ENCODE peak calls at places on chromosomes 4 and X, in five cellular contexts. One of them, this sample, is unnamed.

GRCh38 chr4:140372607-140373327 is 679 bp upstream of the SCOC start:
- DNase-seq in fibroblast of the aortic adventitia: peak; percentile 32
- DNase-seq in Right ventricle myocardium inferior: no peak
- DNase-seq in occipital lobe: no peak
- DNase-seq in astrocyte of the spinal cord: peak; percentile 39
- DNase-seq in this sample: peak; percentile 28

GRCh38 chr4:25343671-25344070 is 31.1 kb downstream of the ZCCHC4 start:
- DNase-seq in astrocyte of the spinal cord: peak; percentile 25
- DNase-seq in fibroblast of the aortic adventitia: no peak
- DNase-seq in occipital lobe: no peak
- DNase-seq in Right ventricle myocardium inferior: no peak
- DNase-seq in this sample: peak; percentile 5

GRCh38 chrX:46777971-46778810 is 19.3 kb upstream of the SLC9A7 start:
- DNase-seq in Right ventricle myocardium inferior: no peak
- DNase-seq in occipital lobe: no peak
- DNase-seq in fibroblast of the aortic adventitia: peak; percentile 67
- DNase-seq in astrocyte of the spinal cord: peak; percentile 58
- DNase-seq in this sample: peak; percentile 61

GRCh38 chr4:39820186-39820585 is 122.2 kb downstream of the UBE2K start:
- DNase-seq in astrocyte of the spinal cord: no peak
- DNase-seq in Right ventricle myocardium inferior: no peak
- DNase-seq in fibroblast of the aortic adventitia: no peak
- DNase-seq in occipital lobe: no peak
- DNase-seq in this sample: no peak

GRCh38 chr4:122874194-122874593 is 47.6 kb downstream of the FGF2 start:
- DNase-seq in astrocyte of the spinal cord: peak; percentile 82
- DNase-seq in Right ventricle myocardium inferior: no peak
- DNase-seq in fibroblast of the aortic adventitia: peak; percentile 94
- DNase-seq in occipital lobe: no peak
- DNase-seq in this sample: peak; percentile 93

GRCh38 chr4:72430050-72430449 is 139.0 kb downstream of the ADAMTS3 start:
- DNase-seq in astrocyte of the spinal cord: peak; percentile 27
- DNase-seq in fibroblast of the aortic adventitia: no peak
- DNase-seq in Right ventricle myocardium inferior: no peak
- DNase-seq in occipital lobe: no peak
- DNase-seq in this sample: peak; percentile 21

GRCh38 chr4:122205687-122206086 is 53.6 kb downstream of the BLTP1 start:
- DNase-seq in occipital lobe: no peak
- DNase-seq in fibroblast of the aortic adventitia: no peak
- DNase-seq in astrocyte of the spinal cord: no peak
- DNase-seq in Right ventricle myocardium inferior: no peak
- DNase-seq in this sample: no peak

GRCh38 chrX:7996414-7996813 is 69.2 kb upstream of the PNPLA4 start:
- DNase-seq in occipital lobe: no peak
- DNase-seq in fibroblast of the aortic adventitia: peak; percentile 21
- DNase-seq in astrocyte of the spinal cord: peak; percentile 35
- DNase-seq in Right ventricle myocardium inferior: no peak
- DNase-seq in this sample: peak; percentile 49

GRCh38 chr4:168558587-168558986 is 61.7 kb downstream of the PALLD start:
- DNase-seq in Right ventricle myocardium inferior: no peak
- DNase-seq in fibroblast of the aortic adventitia: peak; percentile 72
- DNase-seq in astrocyte of the spinal cord: peak; percentile 55
- DNase-seq in occipital lobe: no peak
- DNase-seq in this sample: peak; percentile 83

GRCh38 chr4:85955614-85956295 is 404.1 kb downstream of the MAPK10 start:
- DNase-seq in occipital lobe: no peak
- DNase-seq in fibroblast of the aortic adventitia: no peak
- DNase-seq in astrocyte of the spinal cord: no peak
- DNase-seq in Right ventricle myocardium inferior: no peak
- DNase-seq in this sample: no peak

GRCh38 chrX:56563231-56564116 is at the start of gene UBQLN2:
- DNase-seq in Right ventricle myocardium inferior: peak; percentile 90
- DNase-seq in fibroblast of the aortic adventitia: peak; percentile 80
- DNase-seq in occipital lobe: peak; percentile 69
- DNase-seq in astrocyte of the spinal cord: peak; percentile 81
- DNase-seq in this sample: peak; percentile 81

GRCh38 chr4:35684755-35685154 is 559.6 kb downstream of the ARAP2 start:
- DNase-seq in Right ventricle myocardium inferior: no peak
- DNase-seq in astrocyte of the spinal cord: no peak
- DNase-seq in occipital lobe: no peak
- DNase-seq in fibroblast of the aortic adventitia: no peak
- DNase-seq in this sample: no peak

GRCh38 chrX:8289523-8289922 is 118.5 kb upstream of the VCX2 start:
- DNase-seq in occipital lobe: no peak
- DNase-seq in fibroblast of the aortic adventitia: no peak
- DNase-seq in Right ventricle myocardium inferior: no peak
- DNase-seq in astrocyte of the spinal cord: no peak
- DNase-seq in this sample: no peak

GRCh38 chrX:103442536-103442901 is 66.2 kb downstream of the BEX3 start:
- DNase-seq in fibroblast of the aortic adventitia: peak; percentile 80
- DNase-seq in astrocyte of the spinal cord: peak; percentile 77
- DNase-seq in Right ventricle myocardium inferior: no peak
- DNase-seq in occipital lobe: no peak
- DNase-seq in this sample: peak; percentile 73

GRCh38 chr4:53967971-53968370 is 96.4 kb downstream of the CHIC2 start:
- DNase-seq in fibroblast of the aortic adventitia: no peak
- DNase-seq in occipital lobe: no peak
- DNase-seq in astrocyte of the spinal cord: no peak
- DNase-seq in Right ventricle myocardium inferior: no peak
- DNase-seq in this sample: no peak

GRCh38 chr4:169147217-169147616 is 123.5 kb downstream of the SH3RF1 start:
- DNase-seq in fibroblast of the aortic adventitia: no peak
- DNase-seq in Right ventricle myocardium inferior: no peak
- DNase-seq in astrocyte of the spinal cord: peak; percentile 22
- DNase-seq in occipital lobe: no peak
- DNase-seq in this sample: no peak

GRCh38 chr4:117676153-117676552 is 358.1 kb upstream of the NDST3 start:
- DNase-seq in astrocyte of the spinal cord: no peak
- DNase-seq in occipital lobe: no peak
- DNase-seq in fibroblast of the aortic adventitia: no peak
- DNase-seq in Right ventricle myocardium inferior: no peak
- DNase-seq in this sample: no peak

GRCh38 chr4:26822546-26822945 is 38.1 kb upstream of the STIM2 start:
- DNase-seq in fibroblast of the aortic adventitia: no peak
- DNase-seq in astrocyte of the spinal cord: no peak
- DNase-seq in occipital lobe: no peak
- DNase-seq in Right ventricle myocardium inferior: no peak
- DNase-seq in this sample: no peak

GRCh38 chr4:82629238-82630000 is 67.6 kb upstream of the TMEM150C start:
- DNase-seq in occipital lobe: no peak
- DNase-seq in astrocyte of the spinal cord: no peak
- DNase-seq in Right ventricle myocardium inferior: no peak
- DNase-seq in fibroblast of the aortic adventitia: peak; percentile 61
- DNase-seq in this sample: peak; percentile 69

GRCh38 chr4:186557486-186557885 is 2.1 kb upstream of the MTNR1A start:
- DNase-seq in occipital lobe: no peak
- DNase-seq in fibroblast of the aortic adventitia: peak; percentile 13
- DNase-seq in astrocyte of the spinal cord: peak; percentile 28
- DNase-seq in Right ventricle myocardium inferior: no peak
- DNase-seq in this sample: peak; percentile 21

GRCh38 chr4:100417565-100417964 is 100.3 kb downstream of the EMCN start:
- DNase-seq in fibroblast of the aortic adventitia: peak; percentile 91
- DNase-seq in astrocyte of the spinal cord: no peak
- DNase-seq in Right ventricle myocardium inferior: no peak
- DNase-seq in occipital lobe: no peak
- DNase-seq in this sample: peak; percentile 75

GRCh38 chr4:184310171-184310567 is 92.5 kb upstream of the ENPP6 start:
- DNase-seq in Right ventricle myocardium inferior: peak; percentile 74
- DNase-seq in fibroblast of the aortic adventitia: no peak
- DNase-seq in occipital lobe: no peak
- DNase-seq in astrocyte of the spinal cord: no peak
- DNase-seq in this sample: no peak

GRCh38 chrX:112211459-112211858 is 128.9 kb upstream of the TRPC5 start:
- DNase-seq in Right ventricle myocardium inferior: no peak
- DNase-seq in occipital lobe: peak; percentile 0
- DNase-seq in fibroblast of the aortic adventitia: no peak
- DNase-seq in astrocyte of the spinal cord: peak; percentile 13
- DNase-seq in this sample: no peak

GRCh38 chr4:183142566-183143545 is 43.8 kb downstream of the WWC2 start:
- DNase-seq in fibroblast of the aortic adventitia: peak; percentile 72
- DNase-seq in occipital lobe: no peak
- DNase-seq in Right ventricle myocardium inferior: peak; percentile 76
- DNase-seq in astrocyte of the spinal cord: peak; percentile 55
- DNase-seq in this sample: peak; percentile 65

GRCh38 chr4:80184791-80185756 is 12.2 kb upstream of the PRDM8 start:
- DNase-seq in Right ventricle myocardium inferior: no peak
- DNase-seq in astrocyte of the spinal cord: no peak
- DNase-seq in occipital lobe: no peak
- DNase-seq in fibroblast of the aortic adventitia: no peak
- DNase-seq in this sample: no peak

GRCh38 chr4:163603246-163603645 is 108.8 kb downstream of the TMA16 start:
- DNase-seq in fibroblast of the aortic adventitia: no peak
- DNase-seq in astrocyte of the spinal cord: no peak
- DNase-seq in occipital lobe: no peak
- DNase-seq in Right ventricle myocardium inferior: no peak
- DNase-seq in this sample: no peak

GRCh38 chr4:165048170-165048569 is 5.5 kb upstream of the TRIM75 start:
- DNase-seq in fibroblast of the aortic adventitia: no peak
- DNase-seq in Right ventricle myocardium inferior: no peak
- DNase-seq in occipital lobe: no peak
- DNase-seq in astrocyte of the spinal cord: no peak
- DNase-seq in this sample: no peak

GRCh38 chr4:118981839-118982381 is 93.3 kb downstream of the SYNPO2 start:
- DNase-seq in fibroblast of the aortic adventitia: peak; percentile 93
- DNase-seq in occipital lobe: peak; percentile 43
- DNase-seq in Right ventricle myocardium inferior: peak; percentile 48
- DNase-seq in astrocyte of the spinal cord: peak; percentile 86
- DNase-seq in this sample: peak; percentile 88

GRCh38 chrX:49673394-49673793 is 22.4 kb downstream of the PAGE1 start:
- DNase-seq in astrocyte of the spinal cord: no peak
- DNase-seq in Right ventricle myocardium inferior: no peak
- DNase-seq in occipital lobe: no peak
- DNase-seq in fibroblast of the aortic adventitia: no peak
- DNase-seq in this sample: no peak

GRCh38 chr4:47913858-47914218 is 545 bp downstream of the NFXL1 start:
- DNase-seq in Right ventricle myocardium inferior: peak; percentile 71
- DNase-seq in occipital lobe: peak; percentile 11
- DNase-seq in astrocyte of the spinal cord: peak; percentile 14
- DNase-seq in fibroblast of the aortic adventitia: no peak
- DNase-seq in this sample: no peak

GRCh38 chrX:130020661-130021324 is 38.4 kb downstream of the BCORL1 start:
- DNase-seq in fibroblast of the aortic adventitia: no peak
- DNase-seq in Right ventricle myocardium inferior: no peak
- DNase-seq in occipital lobe: no peak
- DNase-seq in astrocyte of the spinal cord: no peak
- DNase-seq in this sample: no peak

This sample was measured in fibroblast of pulmonary artery.